ENCODE peak calls at places on chromosomes 11 and 22, in seven cellular contexts. One of them, this sample, is unnamed.
A peak's percentile ranks its signal among the peaks of the same experiment; 100 is the strongest.

GRCh38 chr11:92893276-92893675 is 76.2 kb upstream of the MTNR1B start:
- DNase-seq in H9: no peak
- DNase-seq in prostate gland: no peak
- DNase-seq in ovary: no peak
- DNase-seq in A549: no peak
- DNase-seq in psoas muscle: no peak
- DNase-seq in astrocyte of the spinal cord: peak; percentile 13
- DNase-seq in this sample: no peak

GRCh38 chr11:19409307-19409706 is 168.6 kb upstream of the E2F8 start:
- DNase-seq in astrocyte of the spinal cord: no peak
- DNase-seq in ovary: no peak
- DNase-seq in H9: no peak
- DNase-seq in prostate gland: no peak
- DNase-seq in A549: no peak
- DNase-seq in psoas muscle: no peak
- DNase-seq in this sample: no peak

GRCh38 chr11:77287615-77288273 is 13.7 kb downstream of the GDPD4 start:
- DNase-seq in ovary: no peak
- DNase-seq in prostate gland: no peak
- DNase-seq in astrocyte of the spinal cord: peak; percentile 88
- DNase-seq in A549: no peak
- DNase-seq in H9: no peak
- DNase-seq in psoas muscle: no peak
- DNase-seq in this sample: no peak

GRCh38 chr11:108035690-108036089 is 27.0 kb downstream of the CUL5 start:
- DNase-seq in astrocyte of the spinal cord: peak; percentile 17
- DNase-seq in A549: no peak
- DNase-seq in H9: no peak
- DNase-seq in psoas muscle: no peak
- DNase-seq in prostate gland: no peak
- DNase-seq in ovary: no peak
- DNase-seq in this sample: no peak

GRCh38 chr11:112537846-112538330 is 277.2 kb upstream of the PLET1 start:
- DNase-seq in prostate gland: no peak
- DNase-seq in psoas muscle: no peak
- DNase-seq in astrocyte of the spinal cord: no peak
- DNase-seq in ovary: no peak
- DNase-seq in H9: no peak
- DNase-seq in A549: no peak
- DNase-seq in this sample: no peak

GRCh38 chr11:78282821-78283220 is 94.1 kb downstream of the USP35 start:
- DNase-seq in ovary: no peak
- DNase-seq in prostate gland: no peak
- DNase-seq in psoas muscle: no peak
- DNase-seq in H9: no peak
- DNase-seq in A549: no peak
- DNase-seq in astrocyte of the spinal cord: no peak
- DNase-seq in this sample: no peak

GRCh38 chr11:94851864-94852581 is 83.9 kb downstream of the AMOTL1 start:
- DNase-seq in A549: no peak
- DNase-seq in astrocyte of the spinal cord: no peak
- DNase-seq in H9: no peak
- DNase-seq in ovary: no peak
- DNase-seq in psoas muscle: no peak
- DNase-seq in prostate gland: peak; percentile 48
- DNase-seq in this sample: no peak

GRCh38 chr22:44575344-44576268 is 77.6 kb upstream of the RTL6 start:
- DNase-seq in A549: no peak
- DNase-seq in prostate gland: no peak
- DNase-seq in psoas muscle: no peak
- DNase-seq in ovary: peak; percentile 3
- DNase-seq in astrocyte of the spinal cord: no peak
- DNase-seq in H9: no peak
- DNase-seq in this sample: no peak

GRCh38 chr11:10742460-10743208 is 8.4 kb upstream of the CTR9 start:
- DNase-seq in prostate gland: no peak
- DNase-seq in ovary: no peak
- DNase-seq in psoas muscle: no peak
- DNase-seq in A549: no peak
- DNase-seq in astrocyte of the spinal cord: peak; percentile 61
- DNase-seq in H9: no peak
- DNase-seq in this sample: no peak

GRCh38 chr11:110878513-110878912 is 166.3 kb upstream of the ARHGAP20 start:
- DNase-seq in ovary: no peak
- DNase-seq in H9: no peak
- DNase-seq in prostate gland: no peak
- DNase-seq in psoas muscle: no peak
- DNase-seq in astrocyte of the spinal cord: peak; percentile 80
- DNase-seq in A549: no peak
- DNase-seq in this sample: no peak

GRCh38 chr11:46724088-46724487 is 5.1 kb downstream of the F2 start:
- DNase-seq in A549: no peak
- DNase-seq in H9: no peak
- DNase-seq in prostate gland: no peak
- DNase-seq in psoas muscle: no peak
- DNase-seq in astrocyte of the spinal cord: no peak
- DNase-seq in ovary: no peak
- DNase-seq in this sample: no peak

GRCh38 chr22:48306284-48306683 is 1521.4 kb downstream of the BRD1 start:
- DNase-seq in astrocyte of the spinal cord: no peak
- DNase-seq in A549: no peak
- DNase-seq in psoas muscle: no peak
- DNase-seq in ovary: no peak
- DNase-seq in prostate gland: no peak
- DNase-seq in H9: no peak
- DNase-seq in this sample: no peak

GRCh38 chr11:73271936-73272679 is at the start of gene P2RY6:
- DNase-seq in ovary: no peak
- DNase-seq in astrocyte of the spinal cord: peak; percentile 20
- DNase-seq in prostate gland: no peak
- DNase-seq in psoas muscle: peak; percentile 42
- DNase-seq in H9: peak; percentile 44
- DNase-seq in A549: peak; percentile 93
- DNase-seq in this sample: no peak

GRCh38 chr11:100404907-100405306 is 282.2 kb upstream of the ARHGAP42 start:
- DNase-seq in A549: no peak
- DNase-seq in H9: peak; percentile 45
- DNase-seq in prostate gland: no peak
- DNase-seq in psoas muscle: no peak
- DNase-seq in astrocyte of the spinal cord: no peak
- DNase-seq in ovary: no peak
- DNase-seq in this sample: no peak

GRCh38 chr11:128763224-128763623 is 69.4 kb downstream of the FLI1 start:
- DNase-seq in A549: no peak
- DNase-seq in astrocyte of the spinal cord: peak; percentile 26
- DNase-seq in prostate gland: no peak
- DNase-seq in psoas muscle: no peak
- DNase-seq in ovary: no peak
- DNase-seq in H9: no peak
- DNase-seq in this sample: no peak

GRCh38 chr11:33575311-33575710 is 125.3 kb downstream of the C11orf91 start:
- DNase-seq in astrocyte of the spinal cord: no peak
- DNase-seq in A549: no peak
- DNase-seq in H9: no peak
- DNase-seq in ovary: no peak
- DNase-seq in prostate gland: no peak
- DNase-seq in psoas muscle: no peak
- DNase-seq in this sample: no peak

GRCh38 chr22:30802202-30803166 is 107.8 kb downstream of the OSBP2 start:
- DNase-seq in A549: peak; percentile 83
- DNase-seq in H9: peak; percentile 94
- DNase-seq in psoas muscle: peak; percentile 89
- DNase-seq in astrocyte of the spinal cord: peak; percentile 94
- DNase-seq in prostate gland: peak; percentile 77
- DNase-seq in ovary: peak; percentile 77
- DNase-seq in this sample: peak; percentile 32

GRCh38 chr11:60680455-60681119 is 18.8 kb upstream of the MS4A8 start:
- DNase-seq in prostate gland: no peak
- DNase-seq in astrocyte of the spinal cord: no peak
- DNase-seq in ovary: no peak
- DNase-seq in psoas muscle: no peak
- DNase-seq in H9: no peak
- DNase-seq in A549: no peak
- DNase-seq in this sample: no peak

GRCh38 chr22:37559901-37560681 is at the start of gene CDC42EP1:
- DNase-seq in H9: peak; percentile 47
- DNase-seq in prostate gland: peak; percentile 52
- DNase-seq in ovary: peak; percentile 73
- DNase-seq in A549: peak; percentile 64
- DNase-seq in psoas muscle: peak; percentile 64
- DNase-seq in astrocyte of the spinal cord: peak; percentile 59
- DNase-seq in this sample: no peak

GRCh38 chr11:255816-256215 is 19.0 kb downstream of the PSMD13 start:
- DNase-seq in A549: no peak
- DNase-seq in psoas muscle: no peak
- DNase-seq in H9: no peak
- DNase-seq in astrocyte of the spinal cord: no peak
- DNase-seq in ovary: no peak
- DNase-seq in prostate gland: no peak
- DNase-seq in this sample: no peak

GRCh38 chr11:256952-257737 is 20.4 kb downstream of the PSMD13 start:
- DNase-seq in A549: no peak
- DNase-seq in H9: no peak
- DNase-seq in ovary: no peak
- DNase-seq in prostate gland: no peak
- DNase-seq in psoas muscle: no peak
- DNase-seq in astrocyte of the spinal cord: no peak
- DNase-seq in this sample: no peak

GRCh38 chr11:255176-255575 is 18.4 kb downstream of the PSMD13 start:
- DNase-seq in prostate gland: no peak
- DNase-seq in psoas muscle: no peak
- DNase-seq in H9: no peak
- DNase-seq in astrocyte of the spinal cord: no peak
- DNase-seq in A549: no peak
- DNase-seq in ovary: no peak
- DNase-seq in this sample: no peak

GRCh38 chr11:259374-259773 is 18.8 kb upstream of the NLRP6 start:
- DNase-seq in astrocyte of the spinal cord: no peak
- DNase-seq in prostate gland: no peak
- DNase-seq in ovary: no peak
- DNase-seq in A549: no peak
- DNase-seq in H9: no peak
- DNase-seq in psoas muscle: no peak
- DNase-seq in this sample: no peak

GRCh38 chr11:257766-258493 is 20.3 kb upstream of the NLRP6 start:
- DNase-seq in astrocyte of the spinal cord: no peak
- DNase-seq in H9: no peak
- DNase-seq in prostate gland: no peak
- DNase-seq in psoas muscle: no peak
- DNase-seq in A549: no peak
- DNase-seq in ovary: no peak
- DNase-seq in this sample: no peak
- TF ChIP-seq CTCF in astrocyte of the spinal cord: no peak
- TF ChIP-seq CTCF in H9: peak; percentile 33
- TF ChIP-seq CTCF in prostate gland: no peak
- TF ChIP-seq CTCF in psoas muscle: no peak
- TF ChIP-seq CTCF in A549: no peak
- TF ChIP-seq CTCF in ovary: no peak
- TF ChIP-seq CTCF in this sample: no peak

DNA sequence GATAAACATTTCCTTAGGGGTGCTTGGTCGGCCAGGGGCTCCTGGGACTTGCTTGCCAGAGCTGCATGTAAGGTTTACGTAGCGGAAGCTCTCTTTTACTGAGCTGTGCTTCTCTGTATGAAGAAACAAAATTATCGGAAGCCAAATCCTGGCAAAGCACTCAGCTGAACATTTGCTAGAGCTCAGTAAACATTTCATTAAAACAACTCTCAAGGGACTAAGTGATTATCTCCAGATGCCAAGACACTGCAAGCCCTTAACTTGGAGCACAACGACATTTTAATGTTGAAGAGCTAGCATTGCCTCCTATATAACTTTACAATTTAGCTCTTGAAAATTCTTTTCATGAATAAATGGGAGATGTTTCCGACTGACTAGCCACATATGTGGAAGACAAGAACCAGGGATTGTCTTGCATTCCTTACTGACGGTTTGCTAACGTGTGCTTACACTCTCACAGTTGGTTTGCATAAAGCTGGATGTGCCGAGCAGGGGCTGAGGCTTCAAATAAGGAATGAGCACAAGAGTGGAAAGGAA is 43.3 kb downstream of the SCUBE2 start:
- DNase-seq in astrocyte of the spinal cord: no peak
- DNase-seq in prostate gland: no peak
- DNase-seq in ovary: no peak
- DNase-seq in A549: no peak
- DNase-seq in H9: no peak
- DNase-seq in psoas muscle: no peak
- DNase-seq in this sample: no peak
- TF ChIP-seq CTCF in astrocyte of the spinal cord: no peak
- TF ChIP-seq CTCF in prostate gland: no peak
- TF ChIP-seq CTCF in ovary: no peak
- TF ChIP-seq CTCF in A549: no peak
- TF ChIP-seq CTCF in H9: no peak
- TF ChIP-seq CTCF in psoas muscle: no peak
- TF ChIP-seq CTCF in this sample: no peak

DNA sequence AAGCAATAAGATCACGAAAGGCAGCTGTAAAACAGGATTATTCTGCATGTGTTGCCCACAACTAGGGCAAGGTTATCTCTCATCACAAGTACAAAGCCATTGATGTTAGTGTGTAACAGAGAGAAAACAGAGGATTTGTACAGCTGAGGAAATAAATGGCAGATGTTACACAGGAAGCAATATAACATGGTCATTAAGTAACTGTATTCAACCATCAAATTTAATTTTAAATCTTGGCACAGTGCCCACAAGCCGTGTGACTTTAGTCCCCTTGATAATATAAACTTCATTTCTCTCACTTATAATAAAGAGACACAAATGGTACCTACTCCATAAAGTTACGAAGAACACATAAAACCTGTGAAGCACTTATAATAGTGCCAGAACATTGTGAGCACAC is 17.3 kb downstream of the OR51E2 start:
- DNase-seq in prostate gland: no peak
- DNase-seq in H9: no peak
- DNase-seq in psoas muscle: no peak
- DNase-seq in A549: no peak
- DNase-seq in ovary: no peak
- DNase-seq in astrocyte of the spinal cord: no peak
- DNase-seq in this sample: no peak
- TF ChIP-seq CTCF in prostate gland: no peak
- TF ChIP-seq CTCF in H9: no peak
- TF ChIP-seq CTCF in psoas muscle: no peak
- TF ChIP-seq CTCF in A549: no peak
- TF ChIP-seq CTCF in ovary: no peak
- TF ChIP-seq CTCF in astrocyte of the spinal cord: no peak
- TF ChIP-seq CTCF in this sample: no peak

DNA sequence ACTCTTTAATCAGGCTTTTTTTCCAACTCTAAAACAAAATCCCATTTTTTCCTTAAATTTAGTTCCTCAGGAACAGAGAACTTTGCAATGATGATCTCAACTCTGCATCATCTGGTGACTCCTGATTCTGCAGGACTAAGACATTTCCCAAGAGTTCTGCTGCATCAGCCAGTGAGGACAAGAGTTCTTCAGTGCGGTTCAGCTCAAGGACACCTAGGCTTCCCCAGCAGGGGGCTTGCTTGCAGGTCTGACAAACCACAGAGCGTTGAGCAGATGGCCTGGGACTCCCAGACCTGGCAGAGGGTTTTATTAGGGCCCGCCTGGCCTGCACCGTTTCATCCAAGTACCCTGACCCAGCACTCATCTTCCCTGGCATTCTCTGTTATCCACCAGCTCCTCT is 6.4 kb downstream of the CDCA5 start:
- DNase-seq in ovary: no peak
- DNase-seq in astrocyte of the spinal cord: no peak
- DNase-seq in psoas muscle: no peak
- DNase-seq in H9: no peak
- DNase-seq in A549: peak; percentile 52
- DNase-seq in prostate gland: no peak
- DNase-seq in this sample: no peak
- TF ChIP-seq CTCF in ovary: no peak
- TF ChIP-seq CTCF in astrocyte of the spinal cord: no peak
- TF ChIP-seq CTCF in psoas muscle: no peak
- TF ChIP-seq CTCF in H9: no peak
- TF ChIP-seq CTCF in A549: no peak
- TF ChIP-seq CTCF in prostate gland: no peak
- TF ChIP-seq CTCF in this sample: no peak

This sample was measured in activated B cell treated with CpG ODN at 0.5 μM for 24 hours.